ENCODE peak calls at places on chromosomes 5 and 9, in nine cellular contexts. J is Panc1; O is tibial artery; U is pancreas; D is effector memory CD4-positive, alpha-beta T cell; S is lower lobe of right lung; T is neural progenitor cell; Q is SJSA1; A is SK-N-SH. N is an unnamed sample.

GRCh38 chr9:91495450-91495849 is 71.8 kb upstream of the NFIL3 start:
- DNase-seq in J (no peak), O (no peak), U (no peak), D (no peak), S (no peak), T (no peak), Q (peak; percentile 54), A (no peak), N (peak; percentile 92)

GRCh38 chr9:110319781-110320180 is 17.9 kb downstream of the TXNDC8 start:
- DNase-seq in J (no peak), O (no peak), U (no peak), D (no peak), S (no peak), T (no peak), Q (no peak), A (no peak), N (no peak)

GRCh38 chr9:127121628-127122175 is 733 bp downstream of the ANGPTL2 start:
- DNase-seq in J (no peak), O (no peak), U (no peak), D (no peak), S (no peak), T (peak; percentile 41), Q (no peak), A (peak; percentile 59), N (peak; percentile 42)

GRCh38 chr5:57386958-57387357 is 95.7 kb downstream of the ACTBL2 start:
- DNase-seq in J (no peak), O (no peak), U (no peak), D (no peak), S (no peak), T (peak; percentile 18), Q (no peak), A (no peak), N (peak; percentile 58)

GRCh38 chr9:127519301-127520166 is 68.2 kb downstream of the LRSAM1 start:
- DNase-seq in J (no peak), O (peak; percentile 77), U (peak; percentile 20), D (no peak), S (no peak), T (no peak), Q (peak; percentile 97), A (no peak), N (no peak)

GRCh38 chr5:88140396-88140862 is 128.2 kb downstream of the TMEM161B start:
- DNase-seq in J (no peak), O (no peak), U (peak; percentile 43), D (no peak), S (peak; percentile 75), T (peak; percentile 69), Q (no peak), A (no peak), N (peak; percentile 6)

GRCh38 chr5:81147970-81148571 is 85.1 kb upstream of the CKMT2 start:
- DNase-seq in J (no peak), O (no peak), U (no peak), D (no peak), S (no peak), T (no peak), Q (no peak), A (no peak), N (no peak)

GRCh38 chr9:93456022-93456421 is 2.6 kb upstream of the FAM120AOS start:
- DNase-seq in J (no peak), O (no peak), U (no peak), D (no peak), S (no peak), T (no peak), Q (no peak), A (no peak), N (no peak)

GRCh38 chr9:86408121-86408520 is 53.9 kb upstream of the TUT7 start:
- DNase-seq in J (no peak), O (no peak), U (no peak), D (no peak), S (no peak), T (no peak), Q (no peak), A (no peak), N (no peak)

GRCh38 chr9:130780865-130781504 is 54.1 kb upstream of the ABL1 start:
- DNase-seq in J (no peak), O (peak; percentile 93), U (no peak), D (no peak), S (no peak), T (no peak), Q (peak; percentile 79), A (no peak), N (peak; percentile 99)

GRCh38 chr5:21806943-21807342 is 1046.2 kb downstream of the CDH12 start:
- DNase-seq in J (no peak), O (no peak), U (no peak), D (no peak), S (no peak), T (no peak), Q (no peak), A (no peak), N (peak; percentile 57)

GRCh38 chr5:75366787-75367186 is 29.8 kb downstream of the HMGCR start:
- DNase-seq in J (no peak), O (no peak), U (no peak), D (no peak), S (no peak), T (no peak), Q (no peak), A (no peak), N (no peak)

GRCh38 chr9:18438951-18439350 is 35.0 kb upstream of the ADAMTSL1 start:
- DNase-seq in J (no peak), O (no peak), U (no peak), D (no peak), S (no peak), T (no peak), Q (no peak), A (no peak), N (no peak)

GRCh38 chr9:88754452-88754851 is 219.5 kb downstream of the NXNL2 start:
- DNase-seq in J (no peak), O (no peak), U (no peak), D (no peak), S (no peak), T (no peak), Q (no peak), A (no peak), N (no peak)

DNA sequence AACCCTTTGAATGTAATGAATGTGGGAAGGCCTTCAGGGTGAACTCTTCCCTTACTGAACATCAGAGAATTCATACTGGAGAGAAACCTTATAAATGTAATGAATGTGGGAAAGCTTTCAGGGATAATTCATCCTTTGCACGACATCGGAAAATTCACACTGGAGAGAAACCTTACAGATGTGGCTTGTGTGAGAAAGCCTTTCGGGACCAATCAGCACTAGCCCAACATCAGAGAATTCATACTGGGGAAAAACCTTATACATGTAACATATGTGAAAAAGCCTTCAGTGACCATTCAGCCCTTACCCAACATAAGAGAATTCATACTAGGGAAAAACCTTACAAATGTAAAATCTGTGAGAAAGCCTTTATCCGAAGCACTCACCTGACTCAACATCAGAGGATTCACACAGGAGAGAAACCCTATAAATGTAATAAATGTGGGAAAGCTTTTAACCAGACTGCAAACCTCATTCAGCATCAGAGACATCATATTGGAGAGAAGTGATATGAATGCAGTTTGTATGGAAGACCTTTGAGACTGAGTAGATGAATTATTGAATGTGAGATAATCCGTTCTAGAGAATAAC is 24.6 kb downstream of the ZNF454 start:
- DNase-seq in J (no peak), O (no peak), U (no peak), D (no peak), S (no peak), T (no peak), Q (no peak), A (no peak), N (no peak)
- H3K4me3 ChIP-seq in J (no peak overlapping the region), O (no peak overlapping the region), U (no peak overlapping the region), D (no peak overlapping the region), S (no peak overlapping the region), T (no peak overlapping the region), Q (no peak overlapping the region), A (no peak overlapping the region), N (no peak overlapping the region)

GRCh38 chr9:137028281-137029057 is 432 bp upstream of the ABCA2 start:
- DNase-seq in J (no peak), O (peak; percentile 79), U (peak; percentile 81), D (peak; percentile 55), S (peak; percentile 82), T (peak; percentile 95), Q (no peak), A (peak; percentile 91), N (peak; percentile 30)
- H3K27ac ChIP-seq in J (no peak overlapping the region), O (peak overlapping the region; percentile 73), U (peak overlapping the region; percentile 28), D (peak overlapping the region; percentile 61), S (peak overlapping the region; percentile 44), T (no peak overlapping the region), Q (no peak overlapping the region), A (no peak overlapping the region), N (no peak overlapping the region)

DNA sequence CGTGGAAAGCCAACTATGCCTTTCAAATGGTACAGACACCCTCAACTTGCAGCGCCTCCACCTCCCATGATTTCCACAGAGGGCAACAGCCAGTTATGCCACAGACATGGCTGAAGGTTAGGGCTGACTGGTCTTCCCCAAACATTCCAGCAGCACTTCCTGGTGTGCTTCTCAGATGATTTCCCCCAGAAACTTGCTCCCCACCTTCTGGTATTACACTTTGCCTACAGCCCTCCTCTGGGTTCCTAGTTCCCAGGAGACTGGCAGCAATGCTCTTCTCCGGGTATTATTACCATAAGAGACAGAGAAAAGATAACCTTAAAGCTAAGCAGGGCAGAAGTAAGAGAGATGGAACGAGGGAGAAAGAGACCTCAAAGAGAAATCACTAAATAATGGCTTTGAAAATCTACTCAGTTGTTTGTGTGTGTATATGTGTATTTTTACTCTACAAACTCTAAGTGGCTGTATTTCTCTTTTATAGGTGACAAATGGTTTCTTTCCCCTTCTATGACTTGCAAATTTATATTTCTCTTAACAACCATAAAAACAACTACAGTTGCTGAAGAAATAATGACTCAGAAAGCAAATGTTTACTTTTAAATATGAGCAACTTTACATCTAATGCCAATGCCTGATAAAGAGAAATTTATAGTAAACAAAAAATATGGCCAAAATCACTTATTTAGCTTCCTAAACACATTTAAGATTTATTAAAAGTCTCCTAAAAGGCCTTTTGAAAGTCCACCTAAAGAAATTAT is 133.7 kb downstream of the PDE4D start:
- DNase-seq in J (no peak), O (no peak), U (no peak), D (no peak), S (no peak), T (no peak), Q (no peak), A (no peak), N (no peak)
- H3K4me1 ChIP-seq in J (no peaks in the 10 kb centered on the region), O (no peaks in the 10 kb centered on the region), U (no peaks in the 10 kb centered on the region), D (no peaks in the 10 kb centered on the region), S (peaks cover 5% of the 10 kb centered on the region), T (no peaks in the 10 kb centered on the region), Q (peaks cover 13% of the 10 kb centered on the region), A (peaks cover 15% of the 10 kb centered on the region), N (no peaks in the 10 kb centered on the region)

DNA sequence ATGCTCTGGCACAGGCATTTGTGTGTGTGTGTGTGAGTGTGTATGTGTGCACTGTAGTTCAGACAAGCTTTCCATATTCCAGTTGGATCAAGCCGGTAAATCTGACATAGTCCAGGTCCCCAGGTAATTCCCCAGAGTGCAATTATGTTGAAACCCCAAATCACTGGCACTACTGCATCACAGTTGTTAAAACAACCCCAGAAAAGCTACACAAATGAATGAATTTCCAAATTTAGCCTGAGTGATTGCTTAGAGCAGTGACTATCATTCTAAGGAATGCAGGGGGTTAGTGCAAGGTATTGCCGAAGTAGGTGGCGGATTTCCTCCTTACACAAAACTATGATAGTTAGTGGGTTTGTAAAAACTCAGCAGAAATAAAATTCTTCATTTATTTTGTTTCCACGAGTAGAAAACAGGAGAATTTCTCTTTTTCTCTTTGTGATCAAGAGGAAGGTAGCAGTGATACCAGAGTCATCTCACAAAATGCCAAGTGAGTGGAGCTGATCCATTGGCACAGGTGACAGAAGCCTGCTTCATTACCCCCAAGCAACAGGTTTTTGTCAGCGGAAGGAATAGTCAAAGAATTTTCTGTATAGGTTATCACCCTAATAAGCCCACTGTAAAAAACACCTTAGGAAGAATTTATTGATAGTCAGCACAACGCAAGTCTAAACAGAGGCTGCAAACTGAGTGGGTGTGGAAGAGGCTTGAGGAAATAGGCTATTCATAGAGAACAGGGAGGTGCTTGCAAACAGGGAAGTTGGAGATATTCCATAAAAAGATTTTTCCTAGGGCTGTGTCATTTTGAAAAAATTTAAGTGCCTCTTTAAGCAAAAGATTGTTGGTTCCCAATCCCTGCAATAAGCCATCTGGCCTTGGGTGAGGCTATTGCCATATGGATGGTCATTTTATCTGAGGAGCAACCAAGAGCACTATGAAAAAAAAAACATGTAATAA is 385.1 kb downstream of the CHSY3 start:
- DNase-seq in J (no peak), O (no peak), U (no peak), D (no peak), S (no peak), T (no peak), Q (no peak), A (no peak), N (peak; percentile 24)
- H3K4me3 ChIP-seq in J (no peak overlapping the region), O (no peak overlapping the region), U (no peak overlapping the region), D (no peak overlapping the region), S (no peak overlapping the region), T (no peak overlapping the region), Q (no peak overlapping the region), A (no peak overlapping the region), N (no peak overlapping the region)

N was measured in cardiac muscle cell.